ENCODE peak calls at places on chromosomes 13 and 19, in seven cellular contexts. I, M, R, X, N, Y and Q are unnamed samples.

GRCh38 chr13:78589206-78589605 is 14.1 kb downstream of the POU4F1 start:
- DNase-seq in N (no peak), M (no peak), I (no peak), X (peak), Y (peak), R (no peak), Q (peak)

GRCh38 chr13:52845334-52845761 is 3.1 kb downstream of the PCDH8 start:
- DNase-seq in N (no peak), X (peak), Y (no peak), M (no peak), I (no peak), R (no peak), Q (no peak)

GRCh38 chr13:99496322-99497142 is 4.7 kb upstream of the TM9SF2 start:
- DNase-seq in I (peak), Y (no peak), R (no peak), N (peak), X (peak), M (peak), Q (no peak)

GRCh38 chr13:39900106-39900750 is 244.8 kb downstream of the COG6 start:
- DNase-seq in X (no peak), M (peak), R (no peak), Y (no peak), N (no peak), I (no peak), Q (no peak)

GRCh38 chr19:15331419-15332310 is 674 bp downstream of the BRD4 start:
- DNase-seq in Y (peak), R (peak), N (peak), I (peak), X (peak), M (no peak), Q (peak)

GRCh38 chr13:99484405-99484981 is 16.8 kb upstream of the TM9SF2 start:
- DNase-seq in X (no peak), Y (no peak), N (no peak), R (no peak), I (no peak), M (peak), Q (no peak)

GRCh38 chr13:98141938-98142426 is 912 bp upstream of the FARP1 start:
- DNase-seq in N (no peak), M (no peak), R (no peak), X (peak), Y (peak), I (no peak), Q (no peak)

GRCh38 chr19:43464089-43464775 is 1.2 kb downstream of the LYPD3 start:
- DNase-seq in M (no peak), R (peak), Y (peak), N (peak), I (no peak), X (no peak), Q (peak)

GRCh38 chr19:677601-678380 is 1.6 kb downstream of the FSTL3 start:
- DNase-seq in M (peak), X (no peak), Y (peak), N (no peak), R (no peak), I (no peak), Q (peak)

GRCh38 chr19:11530432-11530831 is 1.5 kb upstream of the ECSIT start:
- DNase-seq in I (no peak), N (no peak), M (peak), X (peak), Y (peak), R (no peak), Q (no peak)

GRCh38 chr19:44808463-44809371 is at the start of gene BCAM:
- DNase-seq in R (no peak), M (peak), I (no peak), Y (peak), X (peak), N (no peak), Q (peak)

GRCh38 chr19:19061491-19061890 is 2.3 kb upstream of the SLC25A42 start:
- DNase-seq in R (no peak), Y (no peak), X (no peak), N (no peak), M (no peak), I (no peak), Q (no peak)

GRCh38 chr13:94978516-94978915 is 266.2 kb upstream of the SOX21 start:
- DNase-seq in X (no peak), M (no peak), R (no peak), N (no peak), I (no peak), Y (no peak), Q (no peak)

GRCh38 chr13:112733112-112733511 is 43.3 kb downstream of the ATP11A start:
- DNase-seq in X (peak), I (no peak), N (no peak), R (no peak), M (no peak), Y (no peak), Q (no peak)

GRCh38 chr19:4009990-4010807 is 2.7 kb downstream of the PIAS4 start:
- DNase-seq in I (no peak), N (no peak), Y (peak), R (no peak), M (no peak), X (no peak), Q (no peak)

GRCh38 chr13:80345771-80346510 is 5.0 kb upstream of the SPRY2 start:
- DNase-seq in N (no peak), M (no peak), X (no peak), Y (no peak), R (no peak), I (no peak), Q (no peak)

GRCh38 chr13:40494513-40494912 is 171.9 kb downstream of the FOXO1 start:
- DNase-seq in I (no peak), R (no peak), N (no peak), Y (no peak), M (peak), X (no peak), Q (no peak)

GRCh38 chr19:31348416-31349159 is 648 bp downstream of the TSHZ3 start:
- DNase-seq in R (no peak), X (no peak), M (peak), N (no peak), Y (peak), I (no peak), Q (no peak)

GRCh38 chr13:28503182-28503980 is 8.5 kb upstream of the FLT1 start:
- DNase-seq in X (no peak), R (no peak), M (no peak), Y (no peak), I (no peak), N (no peak), Q (no peak)

GRCh38 chr19:6743071-6743470 is 3.6 kb downstream of the TRIP10 start:
- DNase-seq in R (no peak), M (no peak), Y (no peak), I (no peak), N (no peak), X (no peak), Q (no peak)

GRCh38 chr13:110705826-110706569 is at the start of gene CARS2:
- DNase-seq in I (peak), X (peak), R (peak), Y (peak), M (peak), N (peak), Q (peak)

GRCh38 chr13:114259374-114259773 is 22.0 kb upstream of the UPF3A start:
- DNase-seq in X (no peak), R (no peak), I (no peak), Y (no peak), M (no peak), N (no peak), Q (no peak)

GRCh38 chr19:32537626-32538025 is 43.4 kb upstream of the PDCD5 start:
- DNase-seq in X (no peak), M (no peak), N (no peak), I (no peak), Y (no peak), R (no peak), Q (no peak)

GRCh38 chr13:100892981-100893380 is 218.4 kb upstream of the TMTC4 start:
- DNase-seq in M (no peak), N (no peak), R (no peak), I (no peak), Y (no peak), X (no peak), Q (no peak)

GRCh38 chr13:42610623-42611022 is 36.7 kb downstream of the TNFSF11 start:
- DNase-seq in R (no peak), I (no peak), M (no peak), X (no peak), N (no peak), Y (no peak), Q (no peak)

DNA sequence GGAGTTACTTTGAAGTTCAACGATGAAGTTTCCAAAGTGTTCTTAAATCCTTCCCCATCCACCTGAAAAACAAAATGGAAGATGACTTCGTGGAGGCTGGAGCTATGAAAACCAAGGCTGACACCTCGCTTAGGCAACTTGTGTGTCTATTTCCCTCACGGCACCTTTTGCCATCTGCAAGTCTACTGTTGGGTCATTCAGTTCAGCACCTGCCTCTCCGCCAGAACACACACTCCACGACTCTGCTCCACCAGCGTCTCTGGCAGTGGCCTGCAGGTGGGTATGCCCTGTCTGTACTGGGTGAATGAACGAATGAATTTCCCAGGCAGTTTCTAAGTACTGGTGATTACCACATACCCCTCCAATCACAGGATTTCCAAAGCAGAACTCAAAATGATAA is 9.1 kb downstream of the SAFB2 start:
- DNase-seq in R (no peak), I (no peak), X (no peak), N (no peak), Y (no peak), M (no peak), Q (no peak)
- TF ChIP-seq CTCF in R (no peak), I (no peak), X (no peak), N (no peak), Y (no peak), M (no peak), Q (no peak)

GRCh38 chr19:41230067-41230857 is 11.2 kb downstream of the AXL start:
- DNase-seq in M (no peak), I (no peak), R (no peak), Y (no peak), N (no peak), X (no peak), Q (no peak)
- TF ChIP-seq CTCF in M (no peak), I (no peak), R (no peak), Y (no peak), N (no peak), X (no peak), Q (no peak)

GRCh38 chr13:47794963-47795362 is 206.1 kb downstream of the SUCLA2 start:
- DNase-seq in N (no peak), M (no peak), I (no peak), X (no peak), R (no peak), Y (no peak), Q (no peak)
- TF ChIP-seq CTCF in N (peak), M (peak), I (peak), X (peak), R (no peak), Y (peak), Q (no peak)

GRCh38 chr13:70729369-70729768 is 621.1 kb upstream of the KLHL1 start:
- DNase-seq in I (no peak), M (no peak), N (no peak), R (no peak), X (no peak), Y (no peak), Q (no peak)

DNA sequence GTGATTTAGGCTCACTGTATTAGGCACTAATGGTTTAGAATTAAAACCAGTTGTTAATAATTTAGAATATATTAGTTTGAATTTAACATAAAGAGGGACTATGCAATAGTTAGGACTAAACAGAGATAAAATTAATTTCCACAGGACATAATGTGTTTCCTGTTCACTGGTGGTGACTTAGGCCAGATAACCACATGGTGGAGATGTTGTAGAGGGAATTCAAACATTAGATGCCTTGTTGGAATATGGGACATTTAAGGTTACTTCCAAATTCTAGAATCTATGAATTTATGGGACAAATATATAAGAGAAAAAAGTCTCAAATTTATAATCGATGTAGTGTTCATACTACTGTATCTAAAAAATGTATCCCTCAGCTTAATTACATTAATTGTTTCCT is 615.5 kb upstream of the KLHL1 start:
- DNase-seq in R (no peak), N (no peak), X (no peak), Y (no peak), M (no peak), I (no peak), Q (no peak)
- TF ChIP-seq CTCF in R (no peak), N (no peak), X (peak), Y (peak), M (peak), I (no peak), Q (no peak)

DNA sequence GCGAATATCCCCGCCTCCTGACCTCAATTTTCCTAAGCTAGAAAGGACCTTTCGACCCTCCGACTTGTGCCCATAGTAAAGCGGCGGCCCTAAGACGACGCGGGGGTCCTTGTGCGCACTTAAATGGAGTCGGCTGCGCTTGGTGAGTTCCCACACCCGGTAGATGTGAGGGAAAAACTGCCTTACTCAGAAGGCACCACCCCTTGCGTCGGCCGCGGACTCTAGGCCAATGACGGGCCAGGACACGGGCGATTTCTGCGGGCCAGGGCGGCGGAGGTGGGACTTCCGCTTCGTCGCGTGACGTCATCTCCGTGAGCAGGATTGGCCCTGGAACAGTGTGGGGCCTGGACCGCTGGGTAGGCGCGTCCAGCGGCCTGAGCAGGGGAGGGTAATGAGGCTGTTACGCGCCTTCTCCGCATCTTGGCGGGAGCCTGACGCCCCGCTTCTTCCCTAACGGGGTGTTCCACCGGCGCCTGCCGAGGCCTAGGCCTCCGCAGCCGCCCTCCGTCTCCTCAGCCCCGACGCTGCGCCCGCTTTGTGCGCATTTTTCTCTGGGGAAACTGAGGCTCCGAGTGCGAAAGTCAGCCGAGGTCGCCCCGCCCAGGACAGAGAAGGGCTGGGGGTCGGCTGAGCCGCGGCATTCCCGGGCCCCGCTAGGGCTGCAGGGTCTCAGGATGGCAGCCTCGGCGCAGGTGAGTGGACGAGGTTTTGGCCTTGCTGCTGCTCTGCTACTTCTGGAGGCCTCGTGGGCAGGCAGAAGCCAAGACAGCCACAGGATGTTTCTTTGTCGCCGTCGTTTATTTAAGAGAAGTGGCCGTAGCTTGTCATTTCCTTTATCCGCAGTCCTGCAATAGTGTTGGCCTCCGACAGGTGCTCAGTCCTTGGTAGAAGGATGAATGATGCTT is at the start of gene ZNF543:
- DNase-seq in I (peak), M (peak), Y (peak), N (peak), R (peak), X (peak), Q (peak)
- TF ChIP-seq CTCF in I (no peak), M (no peak), Y (no peak), N (no peak), R (no peak), X (no peak), Q (no peak)

GRCh38 chr13:33471182-33471581 is 185.6 kb upstream of the STARD13 start:
- DNase-seq in M (no peak), R (no peak), N (no peak), X (no peak), Y (no peak), I (no peak), Q (no peak)

GRCh38 chr13:33464345-33464744 is 178.8 kb upstream of the STARD13 start:
- DNase-seq in I (no peak), R (no peak), M (no peak), X (no peak), Y (no peak), N (no peak), Q (no peak)

GRCh38 chr13:33467556-33467955 is 182.0 kb upstream of the STARD13 start:
- DNase-seq in M (no peak), N (no peak), R (no peak), Y (no peak), I (no peak), X (no peak), Q (no peak)

GRCh38 chr13:33462109-33462508 is 176.6 kb upstream of the STARD13 start:
- DNase-seq in M (no peak), X (no peak), R (no peak), Y (no peak), I (no peak), N (no peak), Q (no peak)

GRCh38 chr13:33466262-33466661 is 180.7 kb upstream of the STARD13 start:
- DNase-seq in M (no peak), I (no peak), N (no peak), X (no peak), Y (no peak), R (no peak), Q (no peak)
- TF ChIP-seq CTCF in M (no peak), I (no peak), N (no peak), X (no peak), Y (no peak), R (no peak), Q (no peak)

GRCh38 chr19:52690395-52691214 is 44.2 kb downstream of the ZNF611 start:
- DNase-seq in M (peak), X (peak), R (peak), Y (peak), N (peak), I (peak), Q (peak)
- TF ChIP-seq CTCF in M (no peak), X (peak), R (no peak), Y (peak), N (no peak), I (no peak), Q (no peak)

GRCh38 chr19:40594251-40594650 is 6.9 kb upstream of the LTBP4 start:
- DNase-seq in X (no peak), M (no peak), Y (no peak), I (no peak), R (no peak), N (no peak), Q (no peak)

GRCh38 chr19:40596608-40597328 is 4.4 kb upstream of the LTBP4 start:
- DNase-seq in N (no peak), M (no peak), Y (peak), X (peak), I (no peak), R (no peak), Q (no peak)

GRCh38 chr19:40597329-40597838 is 3.8 kb upstream of the LTBP4 start:
- DNase-seq in X (no peak), M (no peak), Y (no peak), R (no peak), N (no peak), I (no peak), Q (no peak)

GRCh38 chr19:40592170-40592569 is 9.0 kb upstream of the LTBP4 start:
- DNase-seq in Y (no peak), R (no peak), M (peak), N (no peak), X (peak), I (no peak), Q (peak)

DNA sequence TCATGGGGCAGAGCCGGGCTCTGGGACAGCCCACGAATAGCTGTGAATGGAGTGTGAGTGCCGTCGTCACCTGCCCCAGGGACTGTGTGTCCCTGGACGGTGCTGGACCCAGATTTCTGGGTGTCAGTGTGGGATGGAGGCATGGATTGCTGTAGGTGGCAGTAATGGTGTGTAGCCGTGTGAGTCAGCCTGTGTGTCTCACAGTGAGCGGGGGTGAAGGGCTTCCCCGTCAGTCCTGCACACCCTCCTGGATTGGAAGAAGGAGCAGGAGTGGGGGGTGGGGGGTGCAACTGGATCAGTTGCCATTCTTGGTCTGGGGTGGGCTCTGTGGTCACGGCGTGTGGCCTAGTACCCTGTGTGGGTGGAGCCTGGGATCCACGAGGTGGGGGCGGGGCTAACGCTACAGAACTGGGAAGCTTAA is 6.5 kb upstream of the LTBP4 start:
- DNase-seq in X (no peak), I (no peak), R (no peak), M (peak), N (no peak), Y (no peak), Q (no peak)
- TF ChIP-seq CTCF in X (no peak), I (no peak), R (no peak), M (no peak), N (no peak), Y (no peak), Q (no peak)

GRCh38 chr19:8319807-8320520 is 1.2 kb downstream of the NDUFA7 start:
- DNase-seq in Y (no peak), M (no peak), I (no peak), R (no peak), N (no peak), X (no peak), Q (no peak)

GRCh38 chr19:8322638-8322997 is 1.3 kb downstream of the RPS28 start:
- DNase-seq in N (no peak), I (no peak), Y (no peak), M (no peak), X (no peak), R (no peak), Q (no peak)

GRCh38 chr19:8321760-8322637 is 703 bp downstream of the RPS28 start:
- DNase-seq in N (no peak), M (no peak), R (no peak), X (no peak), Y (no peak), I (no peak), Q (no peak)

GRCh38 chr19:8320564-8321066 is 560 bp downstream of the NDUFA7 start:
- DNase-seq in R (no peak), M (no peak), X (no peak), Y (peak), I (no peak), N (no peak), Q (no peak)

GRCh38 chr19:8321067-8321759 is at the start of the genes NDUFA7 and RPS28:
- DNase-seq in I (peak), N (peak), Y (peak), M (peak), R (peak), X (peak), Q (peak)
- TF ChIP-seq CTCF in I (peak), N (no peak), Y (peak), M (no peak), R (no peak), X (no peak), Q (peak)